ENCODE peak calls at places on chromosome 13, in seven cellular contexts. One of them, this sample, is unnamed. For H3K36me3, the result is how much of the 10 kb centered on the place peaks cover.

GRCh38 chr13:111139874-111140561 is 24.9 kb downstream of the ARHGEF7 start:
- DNase-seq in aorta: no peak
- DNase-seq in tibial artery: no peak
- DNase-seq in transverse colon: peak
- DNase-seq in astrocyte: no peak
- DNase-seq in mesendoderm: no peak
- DNase-seq in adrenal gland: no peak
- DNase-seq in this sample: no peak

GRCh38 chr13:46295531-46296464 is 84.1 kb downstream of the LRRC63 start:
- DNase-seq in aorta: peak
- DNase-seq in tibial artery: no peak
- DNase-seq in transverse colon: peak
- DNase-seq in astrocyte: peak
- DNase-seq in mesendoderm: no peak
- DNase-seq in adrenal gland: no peak
- DNase-seq in this sample: peak

GRCh38 chr13:103638706-103639105 is 572.5 kb upstream of the SLC10A2 start:
- DNase-seq in aorta: no peak
- DNase-seq in tibial artery: no peak
- DNase-seq in transverse colon: no peak
- DNase-seq in astrocyte: no peak
- DNase-seq in mesendoderm: no peak
- DNase-seq in adrenal gland: no peak
- DNase-seq in this sample: no peak

GRCh38 chr13:93420887-93421286 is 194.3 kb downstream of the GPC6 start:
- DNase-seq in aorta: no peak
- DNase-seq in tibial artery: no peak
- DNase-seq in transverse colon: no peak
- DNase-seq in astrocyte: no peak
- DNase-seq in mesendoderm: no peak
- DNase-seq in adrenal gland: no peak
- DNase-seq in this sample: no peak

GRCh38 chr13:60482012-60482411 is 85.0 kb downstream of the TDRD3 start:
- DNase-seq in aorta: no peak
- DNase-seq in tibial artery: no peak
- DNase-seq in transverse colon: no peak
- DNase-seq in astrocyte: no peak
- DNase-seq in mesendoderm: peak
- DNase-seq in adrenal gland: no peak
- DNase-seq in this sample: no peak

GRCh38 chr13:42807866-42808265 is 26.5 kb downstream of the FAM216B start:
- DNase-seq in aorta: no peak
- DNase-seq in tibial artery: no peak
- DNase-seq in transverse colon: no peak
- DNase-seq in astrocyte: peak
- DNase-seq in mesendoderm: no peak
- DNase-seq in adrenal gland: no peak
- DNase-seq in this sample: no peak

GRCh38 chr13:26226209-26226608 is 4.1 kb upstream of the RNF6 start:
- DNase-seq in aorta: no peak
- DNase-seq in tibial artery: no peak
- DNase-seq in transverse colon: no peak
- DNase-seq in astrocyte: no peak
- DNase-seq in mesendoderm: no peak
- DNase-seq in adrenal gland: no peak
- DNase-seq in this sample: no peak

GRCh38 chr13:112776971-112777370 is 87.1 kb downstream of the ATP11A start:
- DNase-seq in aorta: no peak
- DNase-seq in tibial artery: peak
- DNase-seq in transverse colon: no peak
- DNase-seq in astrocyte: no peak
- DNase-seq in mesendoderm: no peak
- DNase-seq in adrenal gland: no peak
- DNase-seq in this sample: no peak

GRCh38 chr13:98423417-98423816 is 153.5 kb downstream of the STK24 start:
- DNase-seq in aorta: no peak
- DNase-seq in tibial artery: no peak
- DNase-seq in transverse colon: no peak
- DNase-seq in astrocyte: no peak
- DNase-seq in mesendoderm: no peak
- DNase-seq in adrenal gland: no peak
- DNase-seq in this sample: no peak

GRCh38 chr13:78586706-78587105 is 16.6 kb downstream of the POU4F1 start:
- DNase-seq in aorta: no peak
- DNase-seq in tibial artery: no peak
- DNase-seq in transverse colon: no peak
- DNase-seq in astrocyte: no peak
- DNase-seq in mesendoderm: peak
- DNase-seq in adrenal gland: no peak
- DNase-seq in this sample: no peak

GRCh38 chr13:20174656-20175405 is 14.0 kb upstream of the GJA3 start:
- DNase-seq in aorta: peak
- DNase-seq in tibial artery: peak
- DNase-seq in transverse colon: peak
- DNase-seq in astrocyte: peak
- DNase-seq in mesendoderm: peak
- DNase-seq in adrenal gland: peak
- DNase-seq in this sample: peak

GRCh38 chr13:62643799-62644484 is 1228.3 kb upstream of the PCDH20 start:
- DNase-seq in aorta: no peak
- DNase-seq in tibial artery: no peak
- DNase-seq in transverse colon: no peak
- DNase-seq in astrocyte: no peak
- DNase-seq in mesendoderm: no peak
- DNase-seq in adrenal gland: no peak
- DNase-seq in this sample: no peak

GRCh38 chr13:47853236-47853635 is 147.8 kb downstream of the SUCLA2 start:
- DNase-seq in aorta: no peak
- DNase-seq in tibial artery: no peak
- DNase-seq in transverse colon: no peak
- DNase-seq in astrocyte: peak
- DNase-seq in mesendoderm: no peak
- DNase-seq in adrenal gland: no peak
- DNase-seq in this sample: no peak

GRCh38 chr13:30572859-30573275 is 44.9 kb upstream of the USPL1 start:
- DNase-seq in aorta: no peak
- DNase-seq in tibial artery: no peak
- DNase-seq in transverse colon: no peak
- DNase-seq in astrocyte: peak
- DNase-seq in mesendoderm: peak
- DNase-seq in adrenal gland: no peak
- DNase-seq in this sample: no peak

GRCh38 chr13:108963846-108964600 is 334.6 kb downstream of the MYO16 start:
- DNase-seq in aorta: no peak
- DNase-seq in tibial artery: no peak
- DNase-seq in transverse colon: no peak
- DNase-seq in astrocyte: peak
- DNase-seq in mesendoderm: no peak
- DNase-seq in adrenal gland: no peak
- DNase-seq in this sample: no peak

GRCh38 chr13:37640499-37640898 is 41.9 kb upstream of the POSTN start:
- DNase-seq in aorta: no peak
- DNase-seq in tibial artery: no peak
- DNase-seq in transverse colon: no peak
- DNase-seq in astrocyte: peak
- DNase-seq in mesendoderm: peak
- DNase-seq in adrenal gland: no peak
- DNase-seq in this sample: no peak

GRCh38 chr13:43434185-43434584 is 352.6 kb downstream of the ENOX1 start:
- DNase-seq in aorta: no peak
- DNase-seq in tibial artery: no peak
- DNase-seq in transverse colon: no peak
- DNase-seq in astrocyte: no peak
- DNase-seq in mesendoderm: no peak
- DNase-seq in adrenal gland: no peak
- DNase-seq in this sample: no peak

GRCh38 chr13:102846261-102847015 is 606 bp downstream of the ERCC5 start:
- DNase-seq in aorta: peak
- DNase-seq in tibial artery: no peak
- DNase-seq in transverse colon: peak
- DNase-seq in astrocyte: peak
- DNase-seq in mesendoderm: peak
- DNase-seq in adrenal gland: peak
- DNase-seq in this sample: peak

GRCh38 chr13:41213316-41213715 is 18.9 kb upstream of the KBTBD7 start:
- DNase-seq in aorta: no peak
- DNase-seq in tibial artery: no peak
- DNase-seq in transverse colon: no peak
- DNase-seq in astrocyte: no peak
- DNase-seq in mesendoderm: no peak
- DNase-seq in adrenal gland: no peak
- DNase-seq in this sample: no peak

GRCh38 chr13:59771272-59771671 is 392.5 kb downstream of the DIAPH3 start:
- DNase-seq in aorta: no peak
- DNase-seq in tibial artery: no peak
- DNase-seq in transverse colon: no peak
- DNase-seq in astrocyte: no peak
- DNase-seq in mesendoderm: no peak
- DNase-seq in adrenal gland: no peak
- DNase-seq in this sample: no peak

GRCh38 chr13:100721885-100722512 is 47.4 kb upstream of the TMTC4 start:
- DNase-seq in aorta: no peak
- DNase-seq in tibial artery: no peak
- DNase-seq in transverse colon: peak
- DNase-seq in astrocyte: peak
- DNase-seq in mesendoderm: peak
- DNase-seq in adrenal gland: peak
- DNase-seq in this sample: no peak

DNA sequence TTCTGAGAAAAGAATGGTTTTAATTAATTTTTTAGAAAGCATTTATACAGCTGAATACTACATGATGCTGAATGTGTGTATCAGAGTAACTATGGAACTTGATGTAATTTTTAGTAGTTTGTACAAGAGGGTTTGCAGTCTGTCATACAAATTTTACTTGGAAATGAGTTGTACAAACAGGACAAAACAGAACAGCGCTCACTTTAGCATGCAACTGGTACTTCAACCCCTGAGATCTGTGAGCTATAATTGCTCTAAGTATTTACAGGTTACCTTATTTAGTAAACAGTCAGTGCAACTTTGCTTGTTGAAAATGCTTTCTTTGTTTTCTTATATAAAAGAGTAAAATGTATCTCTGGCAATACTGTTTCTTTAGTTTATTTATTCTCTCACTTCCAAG is 719 bp downstream of the TNFRSF19 start:
- DNase-seq in aorta: no peak
- DNase-seq in tibial artery: no peak
- DNase-seq in transverse colon: no peak
- DNase-seq in astrocyte: peak
- DNase-seq in mesendoderm: no peak
- DNase-seq in adrenal gland: no peak
- DNase-seq in this sample: no peak
- H3K4me3 ChIP-seq in aorta: no peak
- H3K4me3 ChIP-seq in tibial artery: no peak
- H3K4me3 ChIP-seq in transverse colon: no peak
- H3K4me3 ChIP-seq in astrocyte: peak
- H3K4me3 ChIP-seq in mesendoderm: no peak
- H3K4me3 ChIP-seq in adrenal gland: no peak
- H3K4me3 ChIP-seq in this sample: peak

GRCh38 chr13:90576067-90576466 is 771.4 kb upstream of the MIR17HG start:
- DNase-seq in aorta: no peak
- DNase-seq in tibial artery: no peak
- DNase-seq in transverse colon: no peak
- DNase-seq in astrocyte: no peak
- DNase-seq in mesendoderm: no peak
- DNase-seq in adrenal gland: no peak
- DNase-seq in this sample: no peak
- H3K36me3 ChIP-seq in aorta: under half
- H3K36me3 ChIP-seq in tibial artery: under half
- H3K36me3 ChIP-seq in transverse colon: under half
- H3K36me3 ChIP-seq in astrocyte: under half
- H3K36me3 ChIP-seq in mesendoderm: under half
- H3K36me3 ChIP-seq in adrenal gland: under half
- H3K36me3 ChIP-seq in this sample: under half

GRCh38 chr13:51805313-51805712 is 1.4 kb upstream of the DHRS12 start:
- DNase-seq in aorta: no peak
- DNase-seq in tibial artery: no peak
- DNase-seq in transverse colon: no peak
- DNase-seq in astrocyte: no peak
- DNase-seq in mesendoderm: no peak
- DNase-seq in adrenal gland: no peak
- DNase-seq in this sample: no peak
- H3K4me3 ChIP-seq in aorta: no peak
- H3K4me3 ChIP-seq in tibial artery: peak
- H3K4me3 ChIP-seq in transverse colon: no peak
- H3K4me3 ChIP-seq in astrocyte: peak
- H3K4me3 ChIP-seq in mesendoderm: no peak
- H3K4me3 ChIP-seq in adrenal gland: no peak
- H3K4me3 ChIP-seq in this sample: no peak

GRCh38 chr13:94607056-94607455 is 5.4 kb downstream of the GPR180 start:
- DNase-seq in aorta: no peak
- DNase-seq in tibial artery: no peak
- DNase-seq in transverse colon: no peak
- DNase-seq in astrocyte: no peak
- DNase-seq in mesendoderm: no peak
- DNase-seq in adrenal gland: no peak
- DNase-seq in this sample: no peak
- H3K36me3 ChIP-seq in aorta: under half
- H3K36me3 ChIP-seq in tibial artery: under half
- H3K36me3 ChIP-seq in transverse colon: under half
- H3K36me3 ChIP-seq in astrocyte: under half
- H3K36me3 ChIP-seq in mesendoderm: under half
- H3K36me3 ChIP-seq in adrenal gland: under half
- H3K36me3 ChIP-seq in this sample: under half

GRCh38 chr13:49446473-49446872 is 2.4 kb downstream of the SETDB2 start:
- DNase-seq in aorta: no peak
- DNase-seq in tibial artery: no peak
- DNase-seq in transverse colon: no peak
- DNase-seq in astrocyte: no peak
- DNase-seq in mesendoderm: no peak
- DNase-seq in adrenal gland: no peak
- DNase-seq in this sample: no peak

GRCh38 chr13:49452725-49453457 is 8.8 kb downstream of the SETDB2 start:
- DNase-seq in aorta: no peak
- DNase-seq in tibial artery: no peak
- DNase-seq in transverse colon: no peak
- DNase-seq in astrocyte: no peak
- DNase-seq in mesendoderm: no peak
- DNase-seq in adrenal gland: no peak
- DNase-seq in this sample: no peak

GRCh38 chr13:49444517-49445395 is 682 bp downstream of the SETDB2 start:
- DNase-seq in aorta: no peak
- DNase-seq in tibial artery: no peak
- DNase-seq in transverse colon: peak
- DNase-seq in astrocyte: peak
- DNase-seq in mesendoderm: peak
- DNase-seq in adrenal gland: peak
- DNase-seq in this sample: peak

GRCh38 chr13:49450105-49450819 is 6.2 kb downstream of the SETDB2 start:
- DNase-seq in aorta: no peak
- DNase-seq in tibial artery: no peak
- DNase-seq in transverse colon: no peak
- DNase-seq in astrocyte: no peak
- DNase-seq in mesendoderm: no peak
- DNase-seq in adrenal gland: no peak
- DNase-seq in this sample: no peak

GRCh38 chr13:49448753-49449152 is 4.7 kb downstream of the SETDB2 start:
- DNase-seq in aorta: no peak
- DNase-seq in tibial artery: no peak
- DNase-seq in transverse colon: no peak
- DNase-seq in astrocyte: no peak
- DNase-seq in mesendoderm: no peak
- DNase-seq in adrenal gland: no peak
- DNase-seq in this sample: no peak
- H3K4me3 ChIP-seq in aorta: no peak
- H3K4me3 ChIP-seq in tibial artery: no peak
- H3K4me3 ChIP-seq in transverse colon: no peak
- H3K4me3 ChIP-seq in astrocyte: no peak
- H3K4me3 ChIP-seq in mesendoderm: no peak
- H3K4me3 ChIP-seq in adrenal gland: no peak
- H3K4me3 ChIP-seq in this sample: no peak